ENCODE peak calls at places on chromosome 1, in seven cellular contexts. E, F, P, K, W, O and J are unnamed samples. For H3K4me1 and H3K36me3, the result is how much of the 10 kb centered on the place peaks cover.

GRCh38 chr1:20609541-20609940 is 20.6 kb downstream of the CDA start:
- DNase-seq in E (no peak), F (no peak), P (no peak), K (no peak), W (no peak), O (no peak), J (no peak)

GRCh38 chr1:26368006-26368405 is 4.5 kb downstream of the ZNF683 start:
- DNase-seq in E (no peak), F (no peak), P (no peak), K (no peak), W (no peak), O (no peak), J (no peak)

GRCh38 chr1:145960468-145961108 is 2.8 kb upstream of the LIX1L start:
- DNase-seq in E (peak), F (peak), P (peak), K (peak), W (peak), O (peak), J (peak)

GRCh38 chr1:229942508-229942907 is 124.5 kb upstream of the GALNT2 start:
- DNase-seq in E (no peak), F (no peak), P (no peak), K (no peak), W (no peak), O (no peak), J (no peak)

GRCh38 chr1:159012495-159012894 is 2.8 kb downstream of the IFI16 start:
- DNase-seq in E (no peak), F (no peak), P (peak), K (no peak), W (no peak), O (no peak), J (no peak)

GRCh38 chr1:41764608-41765007 is 154.1 kb downstream of the HIVEP3 start:
- DNase-seq in E (no peak), F (no peak), P (no peak), K (no peak), W (no peak), O (no peak), J (no peak)

GRCh38 chr1:244207042-244207934 is 156.2 kb downstream of the ZBTB18 start:
- DNase-seq in E (no peak), F (no peak), P (no peak), K (no peak), W (no peak), O (peak), J (no peak)

GRCh38 chr1:215076312-215076711 is 6.2 kb upstream of the KCNK2 start:
- DNase-seq in E (no peak), F (no peak), P (peak), K (no peak), W (peak), O (no peak), J (no peak)

GRCh38 chr1:221394011-221394544 is 347.8 kb downstream of the DUSP10 start:
- DNase-seq in E (no peak), F (no peak), P (no peak), K (no peak), W (no peak), O (no peak), J (no peak)

GRCh38 chr1:17913326-17914115 is 158.4 kb downstream of the ACTL8 start:
- DNase-seq in E (no peak), F (no peak), P (no peak), K (no peak), W (no peak), O (no peak), J (no peak)

GRCh38 chr1:155081472-155082300 is 3.0 kb downstream of the EFNA3 start:
- DNase-seq in E (peak), F (no peak), P (no peak), K (peak), W (peak), O (no peak), J (peak)

GRCh38 chr1:209199822-209200221 is 383.7 kb upstream of the CAMK1G start:
- DNase-seq in E (no peak), F (no peak), P (peak), K (no peak), W (peak), O (no peak), J (peak)

GRCh38 chr1:185926562-185926961 is 192.4 kb downstream of the HMCN1 start:
- DNase-seq in E (no peak), F (no peak), P (peak), K (no peak), W (no peak), O (no peak), J (no peak)

GRCh38 chr1:41515131-41515678 is 30.7 kb upstream of the EDN2 start:
- DNase-seq in E (no peak), F (peak), P (no peak), K (peak), W (no peak), O (no peak), J (no peak)

GRCh38 chr1:171739646-171740045 is 2.2 kb downstream of the VAMP4 start:
- DNase-seq in E (no peak), F (no peak), P (peak), K (no peak), W (no peak), O (no peak), J (no peak)

GRCh38 chr1:30688920-30689794 is 34.2 kb downstream of the MATN1 start:
- DNase-seq in E (no peak), F (no peak), P (no peak), K (peak), W (no peak), O (no peak), J (no peak)

GRCh38 chr1:35935989-35936388 is 5.1 kb downstream of the AGO3 start:
- DNase-seq in E (no peak), F (no peak), P (no peak), K (no peak), W (no peak), O (no peak), J (no peak)

GRCh38 chr1:171334024-171334423 is 20.0 kb downstream of the FMO4 start:
- DNase-seq in E (no peak), F (no peak), P (no peak), K (no peak), W (no peak), O (no peak), J (no peak)

GRCh38 chr1:159339517-159339916 is 37.4 kb downstream of the FCER1A start:
- DNase-seq in E (no peak), F (no peak), P (no peak), K (no peak), W (no peak), O (no peak), J (no peak)

GRCh38 chr1:206521002-206521585 is 13.8 kb downstream of the RASSF5 start:
- DNase-seq in E (no peak), F (peak), P (no peak), K (no peak), W (no peak), O (no peak), J (no peak)

GRCh38 chr1:83900530-83900929 is 98.4 kb downstream of the TTLL7 start:
- DNase-seq in E (no peak), F (no peak), P (no peak), K (no peak), W (no peak), O (no peak), J (no peak)

GRCh38 chr1:67970088-67970487 is 80.3 kb downstream of the DIRAS3 start:
- DNase-seq in E (no peak), F (no peak), P (peak), K (no peak), W (no peak), O (no peak), J (no peak)

GRCh38 chr1:94068096-94068830 is 52.7 kb downstream of the ABCA4 start:
- DNase-seq in E (no peak), F (no peak), P (no peak), K (no peak), W (no peak), O (no peak), J (no peak)

GRCh38 chr1:85406887-85407593 is 57.9 kb downstream of the DDAH1 start:
- DNase-seq in E (no peak), F (peak), P (peak), K (no peak), W (no peak), O (no peak), J (no peak)

GRCh38 chr1:163436133-163436532 is 114.4 kb downstream of the NUF2 start:
- DNase-seq in E (no peak), F (no peak), P (no peak), K (no peak), W (no peak), O (no peak), J (no peak)

GRCh38 chr1:117641536-117641935 is 35.7 kb downstream of the TENT5C start:
- DNase-seq in E (no peak), F (no peak), P (no peak), K (no peak), W (no peak), O (no peak), J (no peak)

GRCh38 chr1:108570998-108571401 is 11.1 kb downstream of the EEIG2 start:
- DNase-seq in E (no peak), F (no peak), P (no peak), K (no peak), W (peak), O (no peak), J (no peak)

GRCh38 chr1:218494449-218494852 is 149.3 kb downstream of the TGFB2 start:
- DNase-seq in E (no peak), F (no peak), P (no peak), K (no peak), W (no peak), O (no peak), J (no peak)

GRCh38 chr1:31535561-31535960 is 40.8 kb upstream of the TINAGL1 start:
- DNase-seq in E (no peak), F (no peak), P (no peak), K (no peak), W (no peak), O (no peak), J (no peak)

GRCh38 chr1:245645406-245645805 is 490.6 kb downstream of the KIF26B start:
- DNase-seq in E (no peak), F (no peak), P (no peak), K (no peak), W (no peak), O (no peak), J (no peak)

GRCh38 chr1:30399026-30399425 is 324.4 kb downstream of the MATN1 start:
- DNase-seq in E (no peak), F (no peak), P (no peak), K (peak), W (no peak), O (no peak), J (no peak)

GRCh38 chr1:167612583-167612982 is 17.4 kb upstream of the RCSD1 start:
- DNase-seq in E (no peak), F (no peak), P (no peak), K (no peak), W (no peak), O (no peak), J (no peak)

GRCh38 chr1:61636392-61636791 is 88.5 kb downstream of the TM2D1 start:
- DNase-seq in E (no peak), F (no peak), P (peak), K (no peak), W (no peak), O (no peak), J (no peak)

GRCh38 chr1:222314839-222315238 is 233.1 kb downstream of the HHIPL2 start:
- DNase-seq in E (no peak), F (no peak), P (no peak), K (no peak), W (no peak), O (no peak), J (no peak)

GRCh38 chr1:151887028-151887427 is 22.3 kb downstream of the THEM4 start:
- DNase-seq in E (no peak), F (no peak), P (no peak), K (no peak), W (no peak), O (no peak), J (no peak)

GRCh38 chr1:44592208-44593145 is 81.8 kb downstream of the TMEM53 start:
- DNase-seq in E (no peak), F (no peak), P (no peak), K (no peak), W (no peak), O (no peak), J (no peak)

GRCh38 chr1:147676306-147677085 is 6.2 kb upstream of the ACP6 start:
- DNase-seq in E (no peak), F (no peak), P (peak), K (no peak), W (no peak), O (no peak), J (no peak)

GRCh38 chr1:1253314-1253713 is 6.8 kb upstream of the C1QTNF12 start:
- DNase-seq in E (no peak), F (no peak), P (no peak), K (no peak), W (no peak), O (no peak), J (no peak)

GRCh38 chr1:220189750-220190347 is 82.4 kb downstream of the RAB3GAP2 start:
- DNase-seq in E (no peak), F (no peak), P (peak), K (no peak), W (peak), O (no peak), J (no peak)

GRCh38 chr1:161018631-161018930 is 2.4 kb downstream of the F11R start:
- DNase-seq in E (no peak), F (no peak), P (no peak), K (no peak), W (no peak), O (no peak), J (no peak)

GRCh38 chr1:161020573-161021167 is at the start of gene F11R:
- DNase-seq in E (peak), F (peak), P (peak), K (no peak), W (peak), O (no peak), J (peak)

GRCh38 chr1:161019767-161020572 is 982 bp downstream of the F11R start:
- DNase-seq in E (no peak), F (no peak), P (no peak), K (no peak), W (no peak), O (no peak), J (peak)

GRCh38 chr1:161021168-161021958 is 411 bp upstream of the F11R start:
- DNase-seq in E (peak), F (peak), P (peak), K (peak), W (peak), O (peak), J (peak)

GRCh38 chr1:161017756-161018630 is 3.0 kb downstream of the F11R start:
- DNase-seq in E (no peak), F (no peak), P (no peak), K (no peak), W (no peak), O (no peak), J (no peak)
- H3K4me3 ChIP-seq in E (no peak), F (peak), P (no peak), K (no peak), W (peak), O (no peak), J (no peak)

GRCh38 chr1:223833948-223834347 is 11.8 kb downstream of the TP53BP2 start:
- DNase-seq in E (no peak), F (no peak), P (no peak), K (no peak), W (no peak), O (no peak), J (no peak)

GRCh38 chr1:223834660-223835263 is 11.0 kb downstream of the TP53BP2 start:
- DNase-seq in E (no peak), F (no peak), P (no peak), K (no peak), W (no peak), O (no peak), J (no peak)

GRCh38 chr1:223829678-223830077 is 16.1 kb downstream of the TP53BP2 start:
- DNase-seq in E (no peak), F (no peak), P (no peak), K (no peak), W (no peak), O (no peak), J (no peak)

GRCh38 chr1:223832637-223832943 is 13.2 kb downstream of the TP53BP2 start:
- DNase-seq in E (no peak), F (no peak), P (peak), K (no peak), W (peak), O (no peak), J (no peak)

GRCh38 chr1:223831755-223832636 is 13.8 kb downstream of the TP53BP2 start:
- DNase-seq in E (no peak), F (no peak), P (peak), K (no peak), W (no peak), O (no peak), J (no peak)
- H3K4me1 ChIP-seq in E (half or more), F (under half), P (half or more), K (under half), W (half or more), O (half or more), J (under half)

GRCh38 chr1:6321205-6321604 is 60.3 kb upstream of the GPR153 start:
- DNase-seq in E (no peak), F (no peak), P (no peak), K (no peak), W (no peak), O (no peak), J (no peak)

GRCh38 chr1:6316240-6317100 is 55.6 kb upstream of the GPR153 start:
- DNase-seq in E (no peak), F (no peak), P (no peak), K (no peak), W (no peak), O (no peak), J (no peak)

GRCh38 chr1:6322161-6322560 is 61.3 kb upstream of the GPR153 start:
- DNase-seq in E (no peak), F (no peak), P (no peak), K (no peak), W (no peak), O (no peak), J (no peak)

GRCh38 chr1:6313382-6314265 is 52.7 kb upstream of the GPR153 start:
- DNase-seq in E (no peak), F (no peak), P (peak), K (no peak), W (no peak), O (no peak), J (no peak)

GRCh38 chr1:6317101-6317760 is 56.3 kb upstream of the GPR153 start:
- DNase-seq in E (no peak), F (no peak), P (no peak), K (no peak), W (no peak), O (no peak), J (no peak)
- H3K36me3 ChIP-seq in E (under half), F (under half), P (under half), K (under half), W (under half), O (under half), J (under half)

GRCh38 chr1:58943776-58944175 is 159.9 kb upstream of the JUN start:
- DNase-seq in E (no peak), F (no peak), P (no peak), K (no peak), W (no peak), O (no peak), J (no peak)

GRCh38 chr1:58944439-58944838 is 160.6 kb upstream of the JUN start:
- DNase-seq in E (no peak), F (no peak), P (no peak), K (no peak), W (no peak), O (no peak), J (no peak)

GRCh38 chr1:58941471-58942289 is 157.8 kb upstream of the JUN start:
- DNase-seq in E (no peak), F (peak), P (no peak), K (no peak), W (no peak), O (no peak), J (no peak)

GRCh38 chr1:58939666-58940370 is 156.0 kb upstream of the JUN start:
- DNase-seq in E (no peak), F (no peak), P (no peak), K (no peak), W (no peak), O (no peak), J (no peak)

DNA sequence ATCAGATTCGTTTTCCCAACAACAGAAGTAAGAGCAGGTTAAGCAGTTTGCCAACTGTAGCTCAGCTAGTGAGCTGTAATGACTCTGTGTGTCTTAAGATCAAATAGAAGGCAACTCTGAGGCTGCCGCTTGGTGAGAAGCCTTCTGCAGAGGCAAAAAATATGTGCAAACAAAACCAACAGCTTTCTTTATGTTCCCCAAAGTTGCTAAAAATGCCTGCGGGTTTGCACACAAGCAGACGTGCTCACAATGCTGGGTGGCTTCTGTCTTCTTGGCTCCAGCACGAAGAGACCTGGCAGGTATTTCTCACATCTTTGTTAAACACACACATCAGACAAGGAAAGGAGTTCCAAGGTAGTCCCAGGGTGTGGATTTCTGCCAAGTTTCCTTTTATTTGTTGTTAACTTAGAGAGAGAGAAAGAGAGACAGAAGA is 158.9 kb upstream of the JUN start:
- DNase-seq in E (no peak), F (peak), P (no peak), K (no peak), W (no peak), O (no peak), J (no peak)
- H3K4me3 ChIP-seq in E (no peak), F (no peak), P (no peak), K (no peak), W (no peak), O (no peak), J (no peak)

GRCh38 chr1:111561328-111561727 is 57.9 kb upstream of the ADORA3 start:
- DNase-seq in E (no peak), F (peak), P (no peak), K (no peak), W (no peak), O (no peak), J (no peak)
- H3K4me1 ChIP-seq in E (under half), F (under half), P (under half), K (under half), W (under half), O (under half), J (under half)

GRCh38 chr1:28759257-28759656 is 22.5 kb downstream of the YTHDF2 start:
- DNase-seq in E (no peak), F (no peak), P (no peak), K (no peak), W (no peak), O (no peak), J (no peak)
- H3K36me3 ChIP-seq in E (under half), F (under half), P (under half), K (under half), W (under half), O (under half), J (under half)

DNA sequence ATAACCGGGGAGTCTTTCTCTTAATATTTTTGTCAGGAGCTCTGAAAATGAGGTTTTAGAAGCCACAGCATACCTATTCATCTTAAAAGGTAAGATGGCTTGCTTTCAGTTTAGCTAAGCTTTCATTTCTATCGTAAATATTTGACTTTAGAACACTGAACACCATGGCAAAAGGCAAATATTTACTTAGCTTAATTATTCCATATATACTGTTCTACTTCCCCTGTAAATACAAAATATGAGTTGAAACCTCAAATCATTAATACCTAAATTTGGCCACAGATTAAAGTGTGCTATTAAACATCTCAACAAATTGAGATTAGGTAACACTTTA is 136.2 kb downstream of the RERE start:
- DNase-seq in E (no peak), F (no peak), P (no peak), K (no peak), W (no peak), O (no peak), J (no peak)
- H3K4me3 ChIP-seq in E (peak), F (peak), P (no peak), K (no peak), W (no peak), O (peak), J (no peak)

GRCh38 chr1:234960722-234961467 is 167.7 kb downstream of the TOMM20 start:
- DNase-seq in E (no peak), F (peak), P (no peak), K (peak), W (no peak), O (no peak), J (peak)
- H3K4me1 ChIP-seq in E (half or more), F (half or more), P (under half), K (under half), W (under half), O (half or more), J (half or more)